ENCODE peak calls at places on chromosomes 3 and 15, in four cellular contexts. One of them, this sample, is unnamed.

GRCh38 chr3:123296261-123296660 is 94.5 kb downstream of the SEC22A start:
- DNase-seq in H54: no peak
- DNase-seq in fibroblast of pulmonary artery: no peak
- DNase-seq in H9: no peak
- DNase-seq in this sample: no peak

GRCh38 chr15:65550681-65551098 is 20.4 kb downstream of the HACD3 start:
- DNase-seq in H54: no peak
- DNase-seq in fibroblast of pulmonary artery: peak; percentile 25
- DNase-seq in H9: no peak
- DNase-seq in this sample: no peak

GRCh38 chr15:39287322-39288195 is 293.3 kb upstream of the THBS1 start:
- DNase-seq in H54: peak; percentile 16
- DNase-seq in fibroblast of pulmonary artery: peak; percentile 48
- DNase-seq in H9: no peak
- DNase-seq in this sample: no peak

GRCh38 chr15:100573526-100573925 is 28.5 kb downstream of the LINS1 start:
- DNase-seq in H54: no peak
- DNase-seq in fibroblast of pulmonary artery: no peak
- DNase-seq in H9: no peak
- DNase-seq in this sample: no peak

GRCh38 chr15:72197460-72198409 is at the start of gene GRAMD2A:
- DNase-seq in H54: no peak
- DNase-seq in fibroblast of pulmonary artery: peak; percentile 29
- DNase-seq in H9: peak; percentile 88
- DNase-seq in this sample: peak; percentile 37

GRCh38 chr15:32888221-32888761 is 170.5 kb downstream of the GREM1 start:
- DNase-seq in H54: no peak
- DNase-seq in fibroblast of pulmonary artery: no peak
- DNase-seq in H9: no peak
- DNase-seq in this sample: no peak

GRCh38 chr3:24583004-24583403 is 88.4 kb upstream of the THRB start:
- DNase-seq in H54: no peak
- DNase-seq in fibroblast of pulmonary artery: peak; percentile 17
- DNase-seq in H9: no peak
- DNase-seq in this sample: no peak

GRCh38 chr3:59235221-59236012 is 185.6 kb upstream of the CFAP20DC start:
- DNase-seq in H54: no peak
- DNase-seq in fibroblast of pulmonary artery: no peak
- DNase-seq in H9: no peak
- DNase-seq in this sample: no peak

GRCh38 chr15:96349034-96349932 is 18.8 kb downstream of the NR2F2 start:
- DNase-seq in H54: no peak
- DNase-seq in fibroblast of pulmonary artery: peak; percentile 20
- DNase-seq in H9: no peak
- DNase-seq in this sample: no peak

GRCh38 chr15:41153733-41154132 is 37.7 kb upstream of the INO80 start:
- DNase-seq in H54: no peak
- DNase-seq in fibroblast of pulmonary artery: no peak
- DNase-seq in H9: no peak
- DNase-seq in this sample: no peak

GRCh38 chr3:156460206-156460609 is 94.7 kb downstream of the SSR3 start:
- DNase-seq in H54: no peak
- DNase-seq in fibroblast of pulmonary artery: no peak
- DNase-seq in H9: no peak
- DNase-seq in this sample: no peak

GRCh38 chr3:188901671-188902331 is 270.0 kb upstream of the TPRG1 start:
- DNase-seq in H54: no peak
- DNase-seq in fibroblast of pulmonary artery: no peak
- DNase-seq in H9: no peak
- DNase-seq in this sample: no peak

GRCh38 chr15:98441599-98441998 is 206.7 kb upstream of the IGF1R start:
- DNase-seq in H54: no peak
- DNase-seq in fibroblast of pulmonary artery: no peak
- DNase-seq in H9: no peak
- DNase-seq in this sample: no peak

GRCh38 chr15:51759557-51760070 is 8.2 kb downstream of the TMOD2 start:
- DNase-seq in H54: no peak
- DNase-seq in fibroblast of pulmonary artery: peak; percentile 97
- DNase-seq in H9: peak; percentile 48
- DNase-seq in this sample: no peak

GRCh38 chr3:193932576-193932975 is 203.4 kb upstream of the HES1 start:
- DNase-seq in H54: no peak
- DNase-seq in fibroblast of pulmonary artery: no peak
- DNase-seq in H9: no peak
- DNase-seq in this sample: no peak

GRCh38 chr3:123282461-123282860 is 80.7 kb downstream of the SEC22A start:
- DNase-seq in H54: no peak
- DNase-seq in fibroblast of pulmonary artery: no peak
- DNase-seq in H9: peak; percentile 36
- DNase-seq in this sample: no peak

GRCh38 chr3:138349926-138350665 is 1.7 kb downstream of the MRAS start:
- DNase-seq in H54: no peak
- DNase-seq in fibroblast of pulmonary artery: peak; percentile 19
- DNase-seq in H9: no peak
- DNase-seq in this sample: no peak

GRCh38 chr15:72796515-72797337 is 13.2 kb upstream of the ADPGK start:
- DNase-seq in H54: peak; percentile 63
- DNase-seq in fibroblast of pulmonary artery: peak; percentile 45
- DNase-seq in H9: peak; percentile 69
- DNase-seq in this sample: peak; percentile 49

GRCh38 chr15:89333959-89334509 is 590 bp downstream of the POLG start:
- DNase-seq in H54: no peak
- DNase-seq in fibroblast of pulmonary artery: peak; percentile 6
- DNase-seq in H9: no peak
- DNase-seq in this sample: no peak

GRCh38 chr3:58049143-58049785 is 41.0 kb downstream of the FLNB start:
- DNase-seq in H54: peak; percentile 55
- DNase-seq in fibroblast of pulmonary artery: peak; percentile 86
- DNase-seq in H9: peak; percentile 92
- DNase-seq in this sample: no peak

GRCh38 chr15:22963546-22964125 is 16.5 kb downstream of the CYFIP1 start:
- DNase-seq in H54: no peak
- DNase-seq in fibroblast of pulmonary artery: no peak
- DNase-seq in H9: no peak
- DNase-seq in this sample: no peak

GRCh38 chr15:41517895-41518449 is 4.3 kb upstream of the LTK start:
- DNase-seq in H54: no peak
- DNase-seq in fibroblast of pulmonary artery: no peak
- DNase-seq in H9: no peak
- DNase-seq in this sample: no peak

GRCh38 chr3:125186261-125186770 is 26.2 kb downstream of the SLC12A8 start:
- DNase-seq in H54: no peak
- DNase-seq in fibroblast of pulmonary artery: peak; percentile 46
- DNase-seq in H9: no peak
- DNase-seq in this sample: peak; percentile 23

GRCh38 chr3:117921908-117922456 is 1112.7 kb downstream of the IGSF11 start:
- DNase-seq in H54: no peak
- DNase-seq in fibroblast of pulmonary artery: no peak
- DNase-seq in H9: peak; percentile 31
- DNase-seq in this sample: no peak

GRCh38 chr3:138867996-138868395 is 33.3 kb upstream of the PIK3CB start:
- DNase-seq in H54: no peak
- DNase-seq in fibroblast of pulmonary artery: peak; percentile 20
- DNase-seq in H9: no peak
- DNase-seq in this sample: no peak

GRCh38 chr3:140205598-140205997 is 270.6 kb downstream of the CLSTN2 start:
- DNase-seq in H54: no peak
- DNase-seq in fibroblast of pulmonary artery: no peak
- DNase-seq in H9: no peak
- DNase-seq in this sample: no peak

GRCh38 chr3:81876826-81877225 is 115.4 kb upstream of the GBE1 start:
- DNase-seq in H54: no peak
- DNase-seq in fibroblast of pulmonary artery: no peak
- DNase-seq in H9: no peak
- DNase-seq in this sample: no peak

GRCh38 chr15:78419331-78419730 is 18.7 kb upstream of the IREB2 start:
- DNase-seq in H54: no peak
- DNase-seq in fibroblast of pulmonary artery: no peak
- DNase-seq in H9: no peak
- DNase-seq in this sample: no peak

GRCh38 chr15:31848621-31849020 is 181.7 kb upstream of the CHRNA7 start:
- DNase-seq in H54: no peak
- DNase-seq in fibroblast of pulmonary artery: no peak
- DNase-seq in H9: no peak
- DNase-seq in this sample: no peak

GRCh38 chr3:157718835-157719234 is 215.6 kb upstream of the VEPH1 start:
- DNase-seq in H54: no peak
- DNase-seq in fibroblast of pulmonary artery: no peak
- DNase-seq in H9: no peak
- DNase-seq in this sample: no peak

GRCh38 chr15:38530113-38530512 is 34.5 kb downstream of the RASGRP1 start:
- DNase-seq in H54: no peak
- DNase-seq in fibroblast of pulmonary artery: no peak
- DNase-seq in H9: no peak
- DNase-seq in this sample: peak; percentile 28

This sample was measured in activated naive CD4-positive, alpha-beta T cell treated with anti-CD3 and anti-CD28 coated beads, Interleukin-2, amount 50 U/mL, for 16 hours.